ENCODE peak calls at places on chromosomes 5 and 9, in seven cellular contexts. N is IMR-90, V is mesendoderm, W is H9, O is neuronal stem cell, Z is H1, Y is mesenchymal stem cell. R is an unnamed sample.

GRCh38 chr9:137423001-137423809 is at the start of the genes EXD3 and NOXA1:
- DNase-seq in N (peak), V (peak), W (peak), O (peak), Z (peak), Y (peak), R (peak)

GRCh38 chr5:61301820-61302563 is 30.1 kb upstream of the ZSWIM6 start:
- DNase-seq in N (peak), V (peak), W (no peak), O (no peak), Z (no peak), Y (peak), R (peak)

GRCh38 chr5:133111299-133111698 is 59.5 kb downstream of the HSPA4 start:
- DNase-seq in N (peak), V (peak), W (peak), O (peak), Z (peak), Y (peak), R (peak)

GRCh38 chr5:171601266-171601881 is 181.9 kb downstream of the FGF18 start:
- DNase-seq in N (no peak), V (no peak), W (peak), O (no peak), Z (no peak), Y (no peak), R (no peak)

GRCh38 chr9:120480707-120481106 is 99.3 kb downstream of the CDK5RAP2 start:
- DNase-seq in N (no peak), V (no peak), W (no peak), O (no peak), Z (no peak), Y (no peak), R (no peak)

GRCh38 chr9:82799300-82799699 is 263.6 kb downstream of the RASEF start:
- DNase-seq in N (peak), V (no peak), W (no peak), O (no peak), Z (no peak), Y (peak), R (no peak)

GRCh38 chr5:167950126-167950721 is 341.2 kb upstream of the WWC1 start:
- DNase-seq in N (peak), V (peak), W (no peak), O (no peak), Z (no peak), Y (peak), R (no peak)

GRCh38 chr9:115945009-115945431 is 208.6 kb upstream of the PAPPA start:
- DNase-seq in N (peak), V (no peak), W (no peak), O (no peak), Z (no peak), Y (no peak), R (no peak)

GRCh38 chr5:19790811-19791466 is 197.1 kb downstream of the CDH18 start:
- DNase-seq in N (no peak), V (no peak), W (no peak), O (no peak), Z (no peak), Y (no peak), R (peak)

DNA sequence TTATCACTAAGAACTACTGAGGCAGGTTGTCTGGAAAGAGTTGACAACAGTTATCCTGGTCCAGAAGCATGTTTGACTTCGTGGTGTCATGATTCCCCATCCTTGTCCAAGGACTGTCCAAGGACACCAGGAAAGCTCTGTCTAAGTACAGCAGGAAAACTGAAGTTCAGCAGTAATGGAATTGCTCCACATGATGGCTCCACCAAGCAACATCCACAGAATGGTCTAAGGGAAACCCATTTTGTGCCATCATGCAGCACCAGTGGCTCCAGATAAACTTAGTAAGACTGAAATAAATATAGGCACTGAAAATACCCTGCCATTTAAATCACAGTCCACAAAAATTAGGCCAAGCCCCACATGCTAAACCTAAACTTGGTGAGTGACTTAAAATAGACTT is 192.8 kb downstream of the CDH18 start:
- DNase-seq in N (peak), V (peak), W (no peak), O (no peak), Z (no peak), Y (peak), R (peak)
- H4K8ac ChIP-seq in N (no peak), V (no peak), W (no peak), O (no peak), Z (no peak), Y (no peak), R (no peak)

GRCh38 chr9:132210472-132211145 is 48.8 kb downstream of the NTNG2 start:
- DNase-seq in N (peak), V (no peak), W (no peak), O (no peak), Z (no peak), Y (no peak), R (no peak)
- H3K4ac ChIP-seq in N (no peak), V (no peak), W (no peak), O (no peak), Z (no peak), Y (no peak), R (no peak)

GRCh38 chr9:23542927-23543326 is 283.1 kb downstream of the ELAVL2 start:
- DNase-seq in N (no peak), V (no peak), W (no peak), O (no peak), Z (no peak), Y (no peak), R (no peak)

GRCh38 chr9:23543420-23543819 is 282.6 kb downstream of the ELAVL2 start:
- DNase-seq in N (no peak), V (peak), W (no peak), O (no peak), Z (no peak), Y (peak), R (no peak)

GRCh38 chr9:23541976-23542375 is 284.1 kb downstream of the ELAVL2 start:
- DNase-seq in N (no peak), V (no peak), W (no peak), O (no peak), Z (no peak), Y (no peak), R (no peak)

GRCh38 chr9:23542438-23542837 is 283.6 kb downstream of the ELAVL2 start:
- DNase-seq in N (no peak), V (no peak), W (no peak), O (no peak), Z (no peak), Y (no peak), R (no peak)

GRCh38 chr9:23545728-23546127 is 280.3 kb downstream of the ELAVL2 start:
- DNase-seq in N (no peak), V (no peak), W (no peak), O (no peak), Z (no peak), Y (no peak), R (no peak)
- H4K8ac ChIP-seq in N (no peak), V (no peak), W (no peak), O (no peak), Z (no peak), Y (no peak), R (no peak)

GRCh38 chr5:35269006-35269405 is 38.7 kb upstream of the PRLR start:
- DNase-seq in N (no peak), V (no peak), W (no peak), O (no peak), Z (no peak), Y (no peak), R (peak)
- H3K4ac ChIP-seq in N (no peak), V (no peak), W (no peak), O (no peak), Z (no peak), Y (no peak), R (no peak)

GRCh38 chr9:35856206-35856605 is 14.0 kb downstream of the OR13J1 start:
- DNase-seq in N (no peak), V (no peak), W (no peak), O (no peak), Z (peak), Y (no peak), R (no peak)
- H4K8ac ChIP-seq in N (no peak), V (no peak), W (no peak), O (no peak), Z (no peak), Y (no peak), R (no peak)

GRCh38 chr9:20512636-20513035 is 109.7 kb downstream of the MLLT3 start:
- DNase-seq in N (peak), V (no peak), W (no peak), O (no peak), Z (no peak), Y (peak), R (peak)
- H3K4ac ChIP-seq in N (no peak), V (no peak), W (no peak), O (no peak), Z (no peak), Y (no peak), R (no peak)

DNA sequence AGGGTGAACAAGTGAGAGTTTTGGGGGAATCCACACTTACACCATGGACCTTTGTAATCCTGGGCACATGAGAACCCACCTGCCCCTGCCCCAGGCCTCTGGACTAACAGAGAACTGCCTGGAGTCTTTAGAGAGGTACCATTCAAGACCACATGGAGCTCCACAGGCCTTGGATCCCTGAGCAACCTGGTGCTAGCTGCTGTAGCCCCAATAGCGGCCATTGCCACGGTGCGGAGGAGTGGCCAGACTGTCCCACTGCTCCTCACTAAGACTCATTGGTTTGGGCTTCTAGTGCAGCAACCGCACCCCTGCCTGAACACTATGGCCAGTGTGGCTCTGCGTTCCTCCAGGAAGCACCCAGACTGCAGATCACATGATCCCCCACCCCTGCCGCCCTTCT is 45.8 kb downstream of the OSMR start:
- DNase-seq in N (no peak), V (no peak), W (no peak), O (no peak), Z (no peak), Y (no peak), R (no peak)
- H4K8ac ChIP-seq in N (no peak), V (no peak), W (no peak), O (no peak), Z (no peak), Y (no peak), R (no peak)

GRCh38 chr9:91560301-91560700 is 136.7 kb upstream of the NFIL3 start:
- DNase-seq in N (peak), V (peak), W (no peak), O (no peak), Z (no peak), Y (peak), R (peak)

GRCh38 chr9:91558879-91559278 is 135.2 kb upstream of the NFIL3 start:
- DNase-seq in N (no peak), V (no peak), W (no peak), O (no peak), Z (no peak), Y (no peak), R (no peak)

GRCh38 chr9:91557352-91557751 is 133.7 kb upstream of the NFIL3 start:
- DNase-seq in N (peak), V (no peak), W (no peak), O (no peak), Z (no peak), Y (no peak), R (peak)

GRCh38 chr9:91564081-91564670 is 140.5 kb upstream of the NFIL3 start:
- DNase-seq in N (no peak), V (no peak), W (no peak), O (no peak), Z (no peak), Y (no peak), R (no peak)

DNA sequence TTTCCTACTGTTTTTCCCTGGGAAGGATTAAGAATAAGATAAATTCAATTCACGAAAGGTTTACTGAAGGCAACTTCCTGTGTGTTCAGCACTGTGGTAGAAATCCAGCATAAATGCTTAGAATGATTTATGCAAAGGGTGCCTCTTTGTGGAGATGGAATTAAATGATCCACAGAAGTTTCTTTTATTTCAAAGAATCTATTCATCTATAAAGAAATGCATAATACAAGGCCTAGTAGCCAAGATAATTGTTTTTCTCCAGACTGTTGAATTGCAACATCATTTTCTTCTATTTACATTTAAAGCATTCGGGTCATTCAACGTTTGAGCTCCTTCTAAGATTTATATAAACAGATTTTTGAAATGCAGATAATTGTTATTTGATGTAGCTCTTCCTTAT is 138.8 kb upstream of the NFIL3 start:
- DNase-seq in N (peak), V (no peak), W (no peak), O (no peak), Z (no peak), Y (peak), R (no peak)
- H3K4ac ChIP-seq in N (no peak), V (no peak), W (no peak), O (no peak), Z (no peak), Y (no peak), R (no peak)

GRCh38 chr5:151947924-151948323 is 23.3 kb upstream of the GLRA1 start:
- DNase-seq in N (no peak), V (no peak), W (no peak), O (no peak), Z (no peak), Y (no peak), R (no peak)
- H4K8ac ChIP-seq in N (no peak), V (no peak), W (no peak), O (no peak), Z (no peak), Y (no peak), R (no peak)

R was measured in trophoblast cell.